ENCODE peak calls at places on chromosome 4, in five cellular contexts. One of them, this sample, is unnamed.
A peak's percentile ranks its signal among the peaks of the same experiment; 100 is the strongest.

GRCh38 chr4:87342872-87343271 is 20.2 kb upstream of the HSD17B13 start:
- DNase-seq in HCT116: no peak
- DNase-seq in K562: no peak
- DNase-seq in MM.1S: no peak
- DNase-seq in PC-9: no peak
- DNase-seq in this sample: no peak

GRCh38 chr4:110275871-110276270 is 77.5 kb upstream of the ELOVL6 start:
- DNase-seq in HCT116: no peak
- DNase-seq in K562: no peak
- DNase-seq in MM.1S: no peak
- DNase-seq in PC-9: peak; percentile 77
- DNase-seq in this sample: peak; percentile 9

GRCh38 chr4:137994858-137995257 is 247.3 kb downstream of the SLC7A11 start:
- DNase-seq in HCT116: no peak
- DNase-seq in K562: no peak
- DNase-seq in MM.1S: no peak
- DNase-seq in PC-9: no peak
- DNase-seq in this sample: no peak

GRCh38 chr4:62075082-62075481 is 875.0 kb downstream of the ADGRL3 start:
- DNase-seq in HCT116: no peak
- DNase-seq in K562: no peak
- DNase-seq in MM.1S: no peak
- DNase-seq in PC-9: no peak
- DNase-seq in this sample: no peak

GRCh38 chr4:152690706-152691651 is 11.2 kb upstream of the TMEM154 start:
- DNase-seq in HCT116: no peak
- DNase-seq in K562: no peak
- DNase-seq in MM.1S: no peak
- DNase-seq in PC-9: no peak
- DNase-seq in this sample: peak; percentile 49

GRCh38 chr4:87017580-87018061 is 82.8 kb downstream of the AFF1 start:
- DNase-seq in HCT116: no peak
- DNase-seq in K562: peak; percentile 75
- DNase-seq in MM.1S: no peak
- DNase-seq in PC-9: no peak
- DNase-seq in this sample: peak; percentile 79

GRCh38 chr4:10273030-10273429 is 156.4 kb upstream of the WDR1 start:
- DNase-seq in HCT116: no peak
- DNase-seq in K562: no peak
- DNase-seq in MM.1S: no peak
- DNase-seq in PC-9: no peak
- DNase-seq in this sample: no peak

GRCh38 chr4:182628000-182628399 is 289.2 kb downstream of the DCTD start:
- DNase-seq in HCT116: no peak
- DNase-seq in K562: no peak
- DNase-seq in MM.1S: no peak
- DNase-seq in PC-9: no peak
- DNase-seq in this sample: no peak

GRCh38 chr4:20809796-20810195 is 109.5 kb downstream of the PACRGL start:
- DNase-seq in HCT116: peak; percentile 6
- DNase-seq in K562: no peak
- DNase-seq in MM.1S: no peak
- DNase-seq in PC-9: peak; percentile 52
- DNase-seq in this sample: no peak

GRCh38 chr4:155304375-155304774 is 72.4 kb downstream of the MAP9 start:
- DNase-seq in HCT116: no peak
- DNase-seq in K562: no peak
- DNase-seq in MM.1S: no peak
- DNase-seq in PC-9: no peak
- DNase-seq in this sample: no peak

GRCh38 chr4:186651624-186652023 is 72.0 kb downstream of the FAT1 start:
- DNase-seq in HCT116: no peak
- DNase-seq in K562: no peak
- DNase-seq in MM.1S: no peak
- DNase-seq in PC-9: no peak
- DNase-seq in this sample: peak; percentile 52

GRCh38 chr4:83022724-83023427 is 12.1 kb upstream of the COPS4 start:
- DNase-seq in HCT116: no peak
- DNase-seq in K562: no peak
- DNase-seq in MM.1S: no peak
- DNase-seq in PC-9: no peak
- DNase-seq in this sample: peak; percentile 48

GRCh38 chr4:100504086-100504874 is 13.5 kb downstream of the EMCN start:
- DNase-seq in HCT116: no peak
- DNase-seq in K562: no peak
- DNase-seq in MM.1S: no peak
- DNase-seq in PC-9: no peak
- DNase-seq in this sample: peak; percentile 69

DNA sequence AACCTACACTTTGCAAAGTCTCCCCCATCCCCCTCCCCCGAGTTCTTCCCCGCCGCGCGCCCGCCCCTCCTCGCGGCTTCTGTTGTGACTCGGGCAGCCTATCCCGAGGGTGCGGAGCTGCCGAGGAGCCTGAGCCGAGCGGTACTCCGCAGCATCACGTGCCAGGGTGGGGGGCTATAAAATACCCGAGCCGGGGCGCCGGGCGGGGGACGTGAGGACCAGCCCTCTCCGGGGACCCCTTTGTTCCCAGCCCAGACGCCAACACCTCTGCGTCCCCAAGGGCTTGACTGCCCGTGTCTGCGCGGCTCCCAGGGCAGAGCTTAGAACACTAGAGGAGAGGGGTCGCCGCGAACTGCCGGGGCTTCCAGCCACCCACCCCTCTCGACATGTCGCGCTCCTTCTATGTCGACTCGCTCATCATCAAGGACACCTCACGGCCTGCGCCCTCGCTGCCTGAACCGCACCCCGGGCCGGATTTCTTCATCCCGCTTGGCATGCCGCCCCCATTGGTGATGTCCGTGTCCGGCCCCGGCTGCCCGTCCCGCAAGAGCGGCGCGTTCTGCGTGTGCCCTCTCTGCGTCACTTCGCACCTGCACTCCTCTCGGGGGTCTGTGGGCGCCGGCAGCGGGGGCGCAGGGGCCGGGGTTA is at the start of gene GSX2:
- DNase-seq in HCT116: no peak
- DNase-seq in K562: no peak
- DNase-seq in MM.1S: no peak
- DNase-seq in PC-9: no peak
- DNase-seq in this sample: no peak
- TF ChIP-seq EZH2 in HCT116: no peak
- TF ChIP-seq EZH2 in K562: no peak
- TF ChIP-seq EZH2 in MM.1S: no peak
- TF ChIP-seq EZH2 in PC-9: no peak
- TF ChIP-seq EZH2 in this sample: no peak

GRCh38 chr4:174047363-174047762 is 236.1 kb downstream of the FBXO8 start:
- DNase-seq in HCT116: no peak
- DNase-seq in K562: no peak
- DNase-seq in MM.1S: no peak
- DNase-seq in PC-9: no peak
- DNase-seq in this sample: no peak
- H2AFZ ChIP-seq in HCT116: no peak overlapping the region
- H2AFZ ChIP-seq in K562: peak overlapping the region; percentile 55
- H2AFZ ChIP-seq in MM.1S: no peak overlapping the region
- H2AFZ ChIP-seq in PC-9: no peak overlapping the region
- H2AFZ ChIP-seq in this sample: no peak overlapping the region

DNA sequence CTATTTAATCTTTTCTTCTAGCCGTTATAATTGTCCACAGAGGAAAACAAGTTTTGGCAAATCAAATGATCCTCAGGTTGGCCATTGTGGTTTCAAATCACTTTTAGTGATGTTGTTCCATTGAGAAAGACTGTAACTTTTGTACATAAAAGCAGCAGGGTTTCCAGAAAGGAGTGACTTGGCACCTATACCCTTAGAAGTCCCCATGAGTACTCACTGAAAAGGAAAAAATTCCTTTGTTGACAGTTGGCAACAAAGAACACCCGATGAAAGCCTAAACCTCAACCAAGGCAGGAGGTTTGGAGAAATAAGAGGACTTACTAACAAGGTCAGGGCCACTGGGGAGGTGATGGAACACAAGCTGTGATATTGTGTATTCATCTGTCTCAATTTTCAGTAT is 474.4 kb downstream of the RAPGEF2 start:
- DNase-seq in HCT116: no peak
- DNase-seq in K562: no peak
- DNase-seq in MM.1S: no peak
- DNase-seq in PC-9: no peak
- DNase-seq in this sample: no peak
- TF ChIP-seq CTCF in HCT116: no peak
- TF ChIP-seq CTCF in K562: no peak
- TF ChIP-seq CTCF in MM.1S: no peak
- TF ChIP-seq CTCF in PC-9: no peak
- TF ChIP-seq CTCF in this sample: no peak

DNA sequence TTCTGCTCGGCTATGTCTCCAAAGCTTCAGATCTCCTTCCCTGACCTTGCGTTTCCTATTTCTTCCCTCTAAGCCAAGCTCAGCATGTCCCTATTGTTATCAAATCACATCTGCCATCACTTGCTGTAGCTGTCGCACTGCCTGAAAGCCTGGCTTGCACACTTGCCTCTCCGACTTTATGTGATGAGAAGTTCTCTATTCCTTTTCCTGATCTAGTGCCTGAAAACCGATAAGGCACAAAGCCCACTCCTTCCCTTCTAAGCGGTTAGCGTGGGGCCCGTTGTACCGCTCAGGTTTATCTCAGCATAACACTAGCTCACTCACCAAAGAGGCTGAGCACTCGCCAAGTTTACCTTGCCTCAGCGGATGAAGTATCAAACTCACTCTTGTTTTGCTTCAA is 816 bp downstream of the NMU start:
- DNase-seq in HCT116: no peak
- DNase-seq in K562: peak; percentile 54
- DNase-seq in MM.1S: no peak
- DNase-seq in PC-9: no peak
- DNase-seq in this sample: no peak
- TF ChIP-seq EZH2 in HCT116: no peak
- TF ChIP-seq EZH2 in K562: no peak
- TF ChIP-seq EZH2 in MM.1S: no peak
- TF ChIP-seq EZH2 in PC-9: no peak
- TF ChIP-seq EZH2 in this sample: peak; percentile 91